ENCODE peak calls at places on chromosomes 3 and 15, in ten cellular contexts. K, F, P, S, Q, G, D, M, R and A are unnamed samples.

GRCh38 chr3:42653303-42653559 is 266 bp upstream of the ZBTB47 start:
- DNase-seq in K (no peak), F (no peak), P (no peak), S (no peak), Q (no peak), G (no peak), D (no peak), M (no peak), R (no peak), A (no peak)

GRCh38 chr15:39743611-39744010 is 39.0 kb downstream of the FSIP1 start:
- DNase-seq in K (no peak), F (no peak), P (no peak), S (no peak), Q (no peak), G (no peak), D (no peak), M (no peak), R (no peak), A (no peak)

GRCh38 chr3:14925729-14926591 is 21.4 kb upstream of the NR2C2 start:
- DNase-seq in K (no peak), F (peak), P (peak), S (no peak), Q (peak), G (peak), D (peak), M (peak), R (no peak), A (no peak)

GRCh38 chr3:168044049-168044448 is 51.7 kb downstream of the GOLIM4 start:
- DNase-seq in K (no peak), F (no peak), P (no peak), S (no peak), Q (no peak), G (no peak), D (no peak), M (no peak), R (no peak), A (no peak)

GRCh38 chr3:10284496-10284895 is 8.3 kb downstream of the GHRL start:
- DNase-seq in K (no peak), F (no peak), P (no peak), S (peak), Q (no peak), G (no peak), D (no peak), M (no peak), R (no peak), A (no peak)

GRCh38 chr3:42666577-42666998 is 13.1 kb downstream of the ZBTB47 start:
- DNase-seq in K (no peak), F (no peak), P (no peak), S (no peak), Q (no peak), G (no peak), D (no peak), M (no peak), R (no peak), A (no peak)

GRCh38 chr15:82966671-82967071 is 14.2 kb upstream of the HOMER2 start:
- DNase-seq in K (no peak), F (no peak), P (no peak), S (no peak), Q (no peak), G (no peak), D (no peak), M (no peak), R (no peak), A (no peak)

GRCh38 chr3:10554236-10554611 is 48.8 kb upstream of the ATP2B2 start:
- DNase-seq in K (peak), F (no peak), P (no peak), S (no peak), Q (no peak), G (no peak), D (no peak), M (no peak), R (no peak), A (no peak)

GRCh38 chr3:25429441-25429907 is 1.4 kb downstream of the RARB start:
- DNase-seq in K (no peak), F (no peak), P (no peak), S (no peak), Q (no peak), G (no peak), D (no peak), M (no peak), R (no peak), A (no peak)

GRCh38 chr15:51967583-51967982 is 4.0 kb downstream of the LEO1 start:
- DNase-seq in K (no peak), F (no peak), P (no peak), S (no peak), Q (no peak), G (no peak), D (no peak), M (no peak), R (no peak), A (no peak)

GRCh38 chr15:51969728-51970127 is 1.9 kb downstream of the LEO1 start:
- DNase-seq in K (no peak), F (no peak), P (no peak), S (no peak), Q (no peak), G (no peak), D (no peak), M (no peak), R (no peak), A (no peak)

GRCh38 chr15:51970981-51971352 is 611 bp downstream of the LEO1 start:
- DNase-seq in K (no peak), F (no peak), P (no peak), S (no peak), Q (no peak), G (no peak), D (peak), M (no peak), R (no peak), A (no peak)

GRCh38 chr15:51971353-51972133 is at the start of gene LEO1:
- DNase-seq in K (peak), F (peak), P (peak), S (peak), Q (peak), G (peak), D (peak), M (peak), R (peak), A (peak)

GRCh38 chr15:51970132-51970817 is 1.3 kb downstream of the LEO1 start:
- DNase-seq in K (no peak), F (no peak), P (no peak), S (no peak), Q (no peak), G (no peak), D (no peak), M (no peak), R (no peak), A (no peak)
- TF ChIP-seq CTCF in K (no peak), F (no peak), P (no peak), S (no peak), Q (no peak), G (no peak), D (no peak), M (no peak), R (no peak), A (no peak)

GRCh38 chr15:65289261-65289854 is 2.7 kb upstream of the PARP16 start:
- DNase-seq in K (no peak), F (no peak), P (no peak), S (peak), Q (no peak), G (no peak), D (no peak), M (no peak), R (no peak), A (no peak)

GRCh38 chr15:65285291-65286068 is 1.2 kb downstream of the PARP16 start:
- DNase-seq in K (no peak), F (no peak), P (no peak), S (no peak), Q (no peak), G (no peak), D (no peak), M (no peak), R (no peak), A (no peak)

GRCh38 chr15:65286069-65286703 is 497 bp downstream of the PARP16 start:
- DNase-seq in K (peak), F (no peak), P (peak), S (peak), Q (no peak), G (no peak), D (no peak), M (peak), R (no peak), A (peak)

GRCh38 chr15:65287515-65287845 is 797 bp upstream of the PARP16 start:
- DNase-seq in K (no peak), F (no peak), P (no peak), S (no peak), Q (no peak), G (no peak), D (no peak), M (peak), R (no peak), A (no peak)

GRCh38 chr15:65286704-65287514 is at the start of gene PARP16:
- DNase-seq in K (peak), F (peak), P (peak), S (peak), Q (no peak), G (peak), D (peak), M (peak), R (peak), A (peak)
- TF ChIP-seq CTCF in K (peak), F (peak), P (peak), S (peak), Q (peak), G (peak), D (peak), M (peak), R (peak), A (peak)

GRCh38 chr3:161371441-161372320 is at the start of gene SPTSSB:
- DNase-seq in K (peak), F (peak), P (peak), S (peak), Q (no peak), G (peak), D (peak), M (no peak), R (peak), A (peak)
- TF ChIP-seq CTCF in K (peak), F (peak), P (no peak), S (no peak), Q (no peak), G (no peak), D (peak), M (no peak), R (peak), A (no peak)

GRCh38 chr3:47008258-47008671 is 28.8 kb downstream of the NBEAL2 start:
- DNase-seq in K (no peak), F (no peak), P (peak), S (peak), Q (no peak), G (peak), D (no peak), M (no peak), R (no peak), A (peak)

GRCh38 chr3:47010910-47011309 is 31.4 kb downstream of the NBEAL2 start:
- DNase-seq in K (no peak), F (no peak), P (no peak), S (peak), Q (no peak), G (no peak), D (no peak), M (no peak), R (no peak), A (no peak)

GRCh38 chr3:47010050-47010712 is 30.7 kb downstream of the NBEAL2 start:
- DNase-seq in K (peak), F (no peak), P (peak), S (peak), Q (no peak), G (peak), D (no peak), M (no peak), R (no peak), A (no peak)

GRCh38 chr3:47008851-47009224 is 29.4 kb downstream of the NBEAL2 start:
- DNase-seq in K (no peak), F (no peak), P (no peak), S (no peak), Q (no peak), G (no peak), D (no peak), M (no peak), R (no peak), A (no peak)

DNA sequence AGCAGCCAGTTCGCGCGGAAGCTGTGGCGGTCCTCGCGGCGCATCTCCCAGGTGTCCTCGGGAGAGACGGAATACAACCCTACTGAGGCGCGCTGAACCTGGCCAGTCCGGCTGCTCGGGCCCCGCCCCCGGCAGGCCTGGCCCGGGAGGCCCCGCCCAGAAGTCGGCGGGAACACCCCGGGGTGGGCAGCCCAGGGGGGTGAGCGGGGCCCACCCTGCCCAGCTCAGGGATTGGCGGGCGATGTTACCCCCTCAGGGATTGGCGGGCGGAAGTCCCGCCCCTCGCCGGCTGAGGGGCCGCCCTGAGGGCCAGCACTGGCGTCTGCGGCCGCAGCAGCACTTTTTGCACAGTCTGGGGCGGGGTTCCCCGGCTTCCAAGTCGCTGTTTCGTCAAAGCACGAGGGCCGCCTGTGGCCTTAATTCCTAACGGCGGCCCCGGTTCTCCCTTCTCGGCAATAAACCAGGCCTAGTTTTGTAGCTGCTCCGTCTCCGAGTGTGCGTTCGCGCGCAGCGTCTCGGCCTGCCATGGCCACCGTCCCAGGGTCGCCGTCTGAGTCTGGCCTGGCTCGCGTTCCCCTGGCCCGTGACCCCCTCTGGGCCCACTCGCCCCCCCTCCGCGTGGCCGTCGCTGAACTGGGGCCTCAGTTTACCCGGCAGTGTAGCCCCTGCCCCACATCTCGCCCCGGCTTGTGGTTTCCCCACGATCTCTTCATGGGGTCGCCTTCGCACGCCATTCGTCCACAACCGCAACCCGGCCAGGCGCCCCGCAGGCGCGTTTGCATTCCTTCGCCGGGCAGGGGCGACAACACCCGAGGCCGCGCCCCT is 30.0 kb downstream of the NBEAL2 start:
- DNase-seq in K (peak), F (peak), P (peak), S (peak), Q (peak), G (peak), D (no peak), M (peak), R (peak), A (peak)
- TF ChIP-seq CTCF in K (peak), F (peak), P (no peak), S (no peak), Q (no peak), G (no peak), D (no peak), M (no peak), R (no peak), A (peak)

DNA sequence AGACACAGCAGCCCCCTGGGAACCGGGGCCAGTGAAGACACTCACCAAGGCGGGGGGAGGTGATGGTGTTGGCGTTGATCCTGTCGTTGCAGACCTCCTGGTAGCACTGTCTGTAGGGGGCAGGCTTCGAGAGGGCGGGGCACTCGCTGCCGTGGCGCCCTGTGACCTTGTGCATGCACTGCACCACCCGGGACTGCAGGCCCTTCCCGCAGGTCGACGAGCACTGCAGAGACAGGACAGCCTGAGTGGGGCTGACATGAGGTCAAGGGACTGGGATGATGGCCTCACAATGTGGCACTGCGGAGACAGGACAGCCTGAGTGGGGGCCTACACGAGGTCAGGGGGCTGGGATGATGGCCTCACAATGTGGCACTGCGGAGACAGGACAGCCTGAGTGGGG is 242.8 kb upstream of the LYSMD4 start:
- DNase-seq in K (no peak), F (no peak), P (no peak), S (no peak), Q (no peak), G (no peak), D (no peak), M (no peak), R (no peak), A (no peak)
- TF ChIP-seq CTCF in K (no peak), F (no peak), P (no peak), S (no peak), Q (no peak), G (no peak), D (no peak), M (no peak), R (no peak), A (no peak)